ENCODE peak calls at places on chromosomes 7 and 10, in six cellular contexts. One of them, this sample, is unnamed.
A peak's percentile ranks its signal among the peaks of the same experiment; 100 is the strongest.

GRCh38 chr7:87513735-87514319 is 38.3 kb upstream of the ABCB4 start:
- DNase-seq in H9: no peak
- DNase-seq in H1: no peak
- DNase-seq in mesendoderm: no peak
- DNase-seq in IMR-90: no peak
- DNase-seq in mesenchymal stem cell: no peak
- DNase-seq in this sample: no peak

GRCh38 chr10:114819313-114819712 is 2.3 kb upstream of the FHIP2A start:
- DNase-seq in mesendoderm: no peak
- DNase-seq in IMR-90: no peak
- DNase-seq in H1: no peak
- DNase-seq in H9: no peak
- DNase-seq in mesenchymal stem cell: no peak
- DNase-seq in this sample: no peak

GRCh38 chr7:46011059-46011458 is 90.0 kb upstream of the IGFBP3 start:
- DNase-seq in H9: no peak
- DNase-seq in H1: no peak
- DNase-seq in mesenchymal stem cell: no peak
- DNase-seq in IMR-90: no peak
- DNase-seq in mesendoderm: peak; percentile 41
- DNase-seq in this sample: no peak

GRCh38 chr10:50503661-50504320 is 120.0 kb downstream of the SGMS1 start:
- DNase-seq in mesenchymal stem cell: no peak
- DNase-seq in mesendoderm: peak; percentile 41
- DNase-seq in IMR-90: no peak
- DNase-seq in H9: no peak
- DNase-seq in H1: no peak
- DNase-seq in this sample: no peak

GRCh38 chr7:107304636-107305035 is 135.8 kb downstream of the HBP1 start:
- DNase-seq in mesenchymal stem cell: no peak
- DNase-seq in H1: no peak
- DNase-seq in H9: no peak
- DNase-seq in mesendoderm: no peak
- DNase-seq in IMR-90: no peak
- DNase-seq in this sample: no peak

GRCh38 chr7:143408686-143409551 is at the start of gene EPHA1:
- DNase-seq in mesendoderm: peak; percentile 96
- DNase-seq in H9: peak; percentile 97
- DNase-seq in IMR-90: no peak
- DNase-seq in mesenchymal stem cell: no peak
- DNase-seq in H1: peak; percentile 83
- DNase-seq in this sample: no peak

GRCh38 chr10:19756919-19757318 is 59.3 kb upstream of the PLXDC2 start:
- DNase-seq in mesenchymal stem cell: no peak
- DNase-seq in IMR-90: no peak
- DNase-seq in H9: no peak
- DNase-seq in H1: no peak
- DNase-seq in mesendoderm: no peak
- DNase-seq in this sample: no peak

GRCh38 chr10:52539463-52539862 is 225.4 kb downstream of the DKK1 start:
- DNase-seq in H9: no peak
- DNase-seq in mesenchymal stem cell: peak; percentile 23
- DNase-seq in IMR-90: peak; percentile 47
- DNase-seq in H1: no peak
- DNase-seq in mesendoderm: peak; percentile 93
- DNase-seq in this sample: no peak

GRCh38 chr7:127557803-127558202 is 27.6 kb downstream of the GCC1 start:
- DNase-seq in mesenchymal stem cell: no peak
- DNase-seq in mesendoderm: no peak
- DNase-seq in IMR-90: no peak
- DNase-seq in H9: no peak
- DNase-seq in H1: no peak
- DNase-seq in this sample: no peak

GRCh38 chr10:46263831-46264268 is 22.9 kb upstream of the ANTXRL start:
- DNase-seq in IMR-90: no peak
- DNase-seq in H1: peak; percentile 43
- DNase-seq in mesenchymal stem cell: no peak
- DNase-seq in mesendoderm: no peak
- DNase-seq in H9: no peak
- DNase-seq in this sample: no peak

GRCh38 chr7:103569621-103570305 is 123.8 kb upstream of the SLC26A5 start:
- DNase-seq in H1: no peak
- DNase-seq in IMR-90: peak; percentile 34
- DNase-seq in mesendoderm: peak; percentile 0
- DNase-seq in H9: no peak
- DNase-seq in mesenchymal stem cell: no peak
- DNase-seq in this sample: no peak

GRCh38 chr7:38675500-38676106 is 44.4 kb upstream of the AMPH start:
- DNase-seq in IMR-90: no peak
- DNase-seq in mesendoderm: peak; percentile 45
- DNase-seq in H1: no peak
- DNase-seq in mesenchymal stem cell: no peak
- DNase-seq in H9: no peak
- DNase-seq in this sample: no peak

GRCh38 chr7:156021476-156021875 is 209.2 kb upstream of the SHH start:
- DNase-seq in H9: no peak
- DNase-seq in mesenchymal stem cell: no peak
- DNase-seq in mesendoderm: no peak
- DNase-seq in IMR-90: no peak
- DNase-seq in H1: peak; percentile 31
- DNase-seq in this sample: no peak

GRCh38 chr10:30133198-30133597 is 73.8 kb upstream of the JCAD start:
- DNase-seq in H1: no peak
- DNase-seq in IMR-90: no peak
- DNase-seq in mesendoderm: no peak
- DNase-seq in mesenchymal stem cell: no peak
- DNase-seq in H9: no peak
- DNase-seq in this sample: no peak

GRCh38 chr10:86647773-86648705 is 6.3 kb upstream of the OPN4 start:
- DNase-seq in H9: no peak
- DNase-seq in mesenchymal stem cell: peak; percentile 60
- DNase-seq in IMR-90: no peak
- DNase-seq in mesendoderm: no peak
- DNase-seq in H1: peak; percentile 42
- DNase-seq in this sample: no peak

GRCh38 chr10:48493083-48493871 is 111.6 kb downstream of the ARHGAP22 start:
- DNase-seq in mesendoderm: no peak
- DNase-seq in mesenchymal stem cell: no peak
- DNase-seq in IMR-90: no peak
- DNase-seq in H9: peak; percentile 27
- DNase-seq in H1: peak; percentile 42
- DNase-seq in this sample: no peak

GRCh38 chr7:110943686-110944350 is 147.1 kb upstream of the LRRN3 start:
- DNase-seq in IMR-90: peak; percentile 76
- DNase-seq in mesendoderm: no peak
- DNase-seq in mesenchymal stem cell: peak; percentile 20
- DNase-seq in H1: no peak
- DNase-seq in H9: no peak
- DNase-seq in this sample: no peak

GRCh38 chr7:73615886-73616285 is 8.4 kb downstream of the MLXIPL start:
- DNase-seq in IMR-90: peak; percentile 20
- DNase-seq in mesendoderm: peak; percentile 54
- DNase-seq in H1: no peak
- DNase-seq in H9: peak; percentile 57
- DNase-seq in mesenchymal stem cell: no peak
- DNase-seq in this sample: no peak

GRCh38 chr7:25754333-25754732 is 397.7 kb upstream of the NFE2L3 start:
- DNase-seq in IMR-90: no peak
- DNase-seq in mesendoderm: no peak
- DNase-seq in H9: no peak
- DNase-seq in H1: no peak
- DNase-seq in mesenchymal stem cell: no peak
- DNase-seq in this sample: no peak

GRCh38 chr7:80533287-80533686 is 21.4 kb upstream of the GNAT3 start:
- DNase-seq in H9: no peak
- DNase-seq in H1: no peak
- DNase-seq in IMR-90: peak; percentile 44
- DNase-seq in mesenchymal stem cell: peak; percentile 30
- DNase-seq in mesendoderm: peak; percentile 55
- DNase-seq in this sample: no peak

GRCh38 chr10:35259769-35260397 is 76.4 kb upstream of the CCNY start:
- DNase-seq in mesendoderm: peak; percentile 79
- DNase-seq in H1: no peak
- DNase-seq in mesenchymal stem cell: peak; percentile 92
- DNase-seq in IMR-90: peak; percentile 98
- DNase-seq in H9: no peak
- DNase-seq in this sample: no peak

GRCh38 chr7:131197920-131198610 is 129.6 kb upstream of the MKLN1 start:
- DNase-seq in H1: no peak
- DNase-seq in mesenchymal stem cell: peak; percentile 67
- DNase-seq in H9: no peak
- DNase-seq in IMR-90: peak; percentile 44
- DNase-seq in mesendoderm: no peak
- DNase-seq in this sample: no peak

GRCh38 chr7:141699860-141700259 is 2.1 kb downstream of the DENND11 start:
- DNase-seq in H1: no peak
- DNase-seq in mesendoderm: no peak
- DNase-seq in mesenchymal stem cell: no peak
- DNase-seq in IMR-90: no peak
- DNase-seq in H9: no peak
- DNase-seq in this sample: no peak

GRCh38 chr10:78300526-78300925 is 266.9 kb downstream of the RPS24 start:
- DNase-seq in H1: peak; percentile 23
- DNase-seq in mesendoderm: no peak
- DNase-seq in mesenchymal stem cell: no peak
- DNase-seq in H9: peak; percentile 9
- DNase-seq in IMR-90: no peak
- DNase-seq in this sample: no peak
- H3K79me1 ChIP-seq in H1: no peaks in the 10 kb centered on the region
- H3K79me1 ChIP-seq in mesendoderm: no peaks in the 10 kb centered on the region
- H3K79me1 ChIP-seq in mesenchymal stem cell: no peaks in the 10 kb centered on the region
- H3K79me1 ChIP-seq in H9: no peaks in the 10 kb centered on the region
- H3K79me1 ChIP-seq in IMR-90: no peaks in the 10 kb centered on the region
- H3K79me1 ChIP-seq in this sample: no peaks in the 10 kb centered on the region

GRCh38 chr10:132406181-132406580 is 9.2 kb downstream of the PWWP2B start:
- DNase-seq in H9: no peak
- DNase-seq in mesendoderm: no peak
- DNase-seq in IMR-90: no peak
- DNase-seq in H1: no peak
- DNase-seq in mesenchymal stem cell: no peak
- DNase-seq in this sample: no peak
- H3K79me1 ChIP-seq in H9: no peaks in the 10 kb centered on the region
- H3K79me1 ChIP-seq in mesendoderm: peaks cover 8% of the 10 kb centered on the region
- H3K79me1 ChIP-seq in IMR-90: no peaks in the 10 kb centered on the region
- H3K79me1 ChIP-seq in H1: peaks cover 2% of the 10 kb centered on the region
- H3K79me1 ChIP-seq in mesenchymal stem cell: peaks cover 62% of the 10 kb centered on the region
- H3K79me1 ChIP-seq in this sample: peaks cover 2% of the 10 kb centered on the region

DNA sequence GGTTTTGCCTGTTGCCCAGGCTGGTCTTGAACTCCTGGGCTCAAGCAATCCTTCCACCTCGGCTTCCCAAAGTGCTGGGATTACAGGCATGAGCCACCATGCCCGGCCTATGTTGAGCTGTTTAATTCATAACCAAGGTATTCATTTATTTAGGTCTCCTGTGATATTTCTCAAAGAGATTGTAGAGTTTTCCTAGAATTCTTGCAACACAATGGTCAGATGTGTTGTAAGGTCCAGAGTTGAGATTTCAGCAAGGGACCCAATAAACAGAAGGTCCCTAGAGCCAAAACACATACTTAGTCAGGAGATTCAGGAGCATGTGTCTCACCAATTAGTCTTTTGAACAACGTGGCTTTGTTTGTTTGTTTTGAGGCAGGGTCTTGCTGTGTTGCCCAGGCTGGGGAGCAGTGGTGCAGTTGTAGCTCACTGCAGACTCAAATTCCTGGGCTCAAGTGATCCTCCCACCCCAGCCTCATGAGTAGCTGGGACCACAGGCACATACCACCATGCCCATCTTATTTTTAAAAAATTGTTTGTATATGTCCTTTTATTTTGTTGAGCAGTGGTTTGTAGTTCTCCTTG is 321.3 kb upstream of the GALNT17 start:
- DNase-seq in H1: no peak
- DNase-seq in H9: no peak
- DNase-seq in IMR-90: no peak
- DNase-seq in mesenchymal stem cell: no peak
- DNase-seq in mesendoderm: no peak
- DNase-seq in this sample: no peak
- H3K79me1 ChIP-seq in H1: no peaks in the 10 kb centered on the region
- H3K79me1 ChIP-seq in H9: no peaks in the 10 kb centered on the region
- H3K79me1 ChIP-seq in IMR-90: no peaks in the 10 kb centered on the region
- H3K79me1 ChIP-seq in mesenchymal stem cell: no peaks in the 10 kb centered on the region
- H3K79me1 ChIP-seq in mesendoderm: no peaks in the 10 kb centered on the region
- H3K79me1 ChIP-seq in this sample: no peaks in the 10 kb centered on the region

GRCh38 chr10:69337312-69338132 is 59.2 kb downstream of the HK1 start:
- DNase-seq in H9: no peak
- DNase-seq in mesenchymal stem cell: peak; percentile 99
- DNase-seq in H1: no peak
- DNase-seq in IMR-90: peak; percentile 86
- DNase-seq in mesendoderm: peak; percentile 69
- DNase-seq in this sample: no peak
- H3K79me1 ChIP-seq in H9: peaks cover 7% of the 10 kb centered on the region
- H3K79me1 ChIP-seq in mesenchymal stem cell: peaks cover 25% of the 10 kb centered on the region
- H3K79me1 ChIP-seq in H1: peaks cover 26% of the 10 kb centered on the region
- H3K79me1 ChIP-seq in IMR-90: peaks cover 44% of the 10 kb centered on the region
- H3K79me1 ChIP-seq in mesendoderm: peaks cover 14% of the 10 kb centered on the region
- H3K79me1 ChIP-seq in this sample: peaks cover 8% of the 10 kb centered on the region

GRCh38 chr10:373015-373414 is 237.8 kb downstream of the ZMYND11 start:
- DNase-seq in IMR-90: peak; percentile 47
- DNase-seq in mesendoderm: no peak
- DNase-seq in H9: no peak
- DNase-seq in H1: no peak
- DNase-seq in mesenchymal stem cell: peak; percentile 41
- DNase-seq in this sample: no peak
- H3K79me1 ChIP-seq in IMR-90: peaks cover 22% of the 10 kb centered on the region
- H3K79me1 ChIP-seq in mesendoderm: no peaks in the 10 kb centered on the region
- H3K79me1 ChIP-seq in H9: no peaks in the 10 kb centered on the region
- H3K79me1 ChIP-seq in H1: no peaks in the 10 kb centered on the region
- H3K79me1 ChIP-seq in mesenchymal stem cell: peaks cover 13% of the 10 kb centered on the region
- H3K79me1 ChIP-seq in this sample: no peaks in the 10 kb centered on the region

This sample was measured in neuronal stem cell.